ENCODE peak calls at places on chromosomes 1 and 21, in nine cellular contexts. J is IMR-90, A is PC-3, G is heart right ventricle, K is heart left ventricle, W is kidney, B is H1, P is HL-60, V is fibroblast of lung. R is an unnamed sample.

GRCh38 chr1:164466429-164466828 is 92.6 kb upstream of the PBX1 start:
- DNase-seq in V (peak; percentile 1), B (no peak), A (peak; percentile 39), G (no peak), W (no peak), J (no peak), P (no peak), K (no peak), R (peak; percentile 7)

GRCh38 chr1:228770779-228771223 is 35.5 kb downstream of the RHOU start:
- DNase-seq in A (no peak), K (no peak), B (no peak), W (no peak), G (no peak), V (no peak), J (no peak), P (no peak), R (no peak)

GRCh38 chr1:234670936-234671628 is 61.1 kb upstream of the IRF2BP2 start:
- DNase-seq in A (no peak), G (no peak), P (no peak), K (no peak), V (no peak), J (no peak), B (no peak), W (no peak), R (no peak)

GRCh38 chr1:56986397-56986796 is 20.6 kb upstream of the C8B start:
- DNase-seq in J (no peak), G (no peak), W (no peak), A (no peak), K (no peak), P (no peak), V (no peak), B (no peak), R (no peak)

GRCh38 chr1:176897350-176898236 is 266.9 kb downstream of the ASTN1 start:
- DNase-seq in J (peak; percentile 61), P (peak; percentile 31), G (peak; percentile 55), V (peak; percentile 68), W (peak; percentile 79), K (peak; percentile 40), A (peak; percentile 72), B (peak; percentile 94), R (peak; percentile 70)

GRCh38 chr1:11752359-11753208 is 9.4 kb upstream of the C1orf167 start:
- DNase-seq in J (no peak), A (no peak), G (no peak), K (no peak), P (no peak), B (no peak), V (no peak), W (no peak), R (no peak)

GRCh38 chr1:210448293-210448892 is 119.7 kb downstream of the HHAT start:
- DNase-seq in B (no peak), J (peak; percentile 69), G (no peak), W (no peak), K (no peak), V (peak; percentile 72), A (peak; percentile 73), P (peak; percentile 9), R (peak; percentile 47)

GRCh38 chr1:41898191-41898713 is 20.5 kb downstream of the HIVEP3 start:
- DNase-seq in G (no peak), K (peak; percentile 34), A (peak; percentile 54), V (peak; percentile 69), W (no peak), B (no peak), P (no peak), J (peak; percentile 62), R (no peak)

GRCh38 chr1:164380893-164381292 is 178.1 kb upstream of the PBX1 start:
- DNase-seq in K (no peak), J (no peak), P (no peak), W (no peak), V (peak; percentile 51), B (no peak), G (no peak), A (peak; percentile 57), R (no peak)

GRCh38 chr1:233975486-233975885 is 71.0 kb downstream of the SLC35F3 start:
- DNase-seq in P (no peak), W (no peak), J (no peak), V (no peak), A (no peak), G (no peak), K (no peak), B (no peak), R (no peak)

GRCh38 chr21:38945536-38946245 is 140.0 kb downstream of the ETS2 start:
- DNase-seq in K (no peak), J (peak; percentile 58), A (no peak), V (peak; percentile 59), B (peak; percentile 59), G (no peak), P (no peak), W (no peak), R (no peak)

GRCh38 chr1:225754940-225755635 is 22.5 kb upstream of the SRP9 start:
- DNase-seq in W (no peak), G (peak; percentile 56), V (peak; percentile 91), K (peak; percentile 48), A (peak; percentile 81), B (no peak), J (peak; percentile 92), P (peak; percentile 38), R (no peak)

GRCh38 chr1:119286587-119287181 is 81.9 kb upstream of the HAO2 start:
- DNase-seq in K (no peak), B (peak; percentile 66), P (peak; percentile 22), J (peak; percentile 4), A (peak; percentile 74), G (no peak), V (peak; percentile 28), W (no peak), R (peak; percentile 35)
- TF ChIP-seq CTCF in K (peak; percentile 19), B (peak; percentile 84), P (peak; percentile 28), J (peak; percentile 28), A (peak; percentile 86), G (peak; percentile 45), V (peak; percentile 39), W (peak; percentile 79), R (peak; percentile 19)

GRCh38 chr1:207316622-207317510 is 4.6 kb upstream of the CD55 start:
- DNase-seq in K (no peak), J (peak; percentile 10), W (no peak), V (no peak), A (peak; percentile 100), B (no peak), P (peak; percentile 95), G (no peak), R (peak; percentile 71)
- H3K27ac ChIP-seq in K (no peak overlapping the region), J (no peak overlapping the region), W (no peak overlapping the region), V (no peak overlapping the region), A (peak overlapping the region; percentile 87), B (no peak overlapping the region), P (peak overlapping the region; percentile 62), G (peak overlapping the region; percentile 99), R (no peak overlapping the region)

GRCh38 chr1:33338495-33339211 is 17.8 kb upstream of the A3GALT2 start:
- DNase-seq in G (no peak), K (peak; percentile 66), J (peak; percentile 87), W (peak; percentile 78), V (peak; percentile 96), P (peak; percentile 88), A (no peak), B (no peak), R (no peak)

GRCh38 chr1:33337994-33338494 is 17.1 kb upstream of the A3GALT2 start:
- DNase-seq in B (no peak), G (no peak), A (no peak), K (no peak), J (peak; percentile 66), V (peak; percentile 76), W (no peak), P (no peak), R (no peak)

GRCh38 chr1:33342041-33342723 is 21.3 kb upstream of the A3GALT2 start:
- DNase-seq in P (no peak), W (peak; percentile 85), A (peak; percentile 96), J (peak; percentile 99), G (peak; percentile 58), V (peak; percentile 99), K (peak; percentile 54), B (peak; percentile 48), R (peak; percentile 74)

GRCh38 chr1:33341190-33341589 is 20.3 kb upstream of the A3GALT2 start:
- DNase-seq in G (no peak), A (peak; percentile 33), K (no peak), P (no peak), V (no peak), W (no peak), B (no peak), J (no peak), R (no peak)

DNA sequence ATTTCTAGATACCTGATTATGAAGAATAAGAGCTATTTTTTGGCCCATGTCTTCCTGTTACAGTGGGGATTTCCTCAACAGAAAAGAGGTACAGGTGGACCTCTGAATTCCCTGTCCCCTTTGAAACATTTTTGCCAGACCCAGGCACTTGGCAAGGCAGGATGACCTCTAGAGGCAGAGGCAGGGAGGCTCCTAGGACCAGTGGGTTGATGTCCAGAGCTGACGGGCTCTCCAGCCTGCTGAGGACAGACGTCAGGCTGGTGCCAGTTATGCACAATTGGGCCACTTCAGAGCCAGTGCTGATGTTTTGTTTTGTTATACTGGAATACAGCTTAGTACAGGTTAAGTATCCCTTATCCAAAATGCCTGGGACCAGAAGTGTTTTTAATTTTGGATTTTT is 18.5 kb upstream of the A3GALT2 start:
- DNase-seq in G (no peak), B (no peak), W (no peak), K (no peak), V (no peak), A (no peak), J (no peak), P (no peak), R (no peak)
- TF ChIP-seq CTCF in G (peak; percentile 26), B (peak; percentile 20), W (no peak), K (peak; percentile 11), V (peak; percentile 30), A (no peak), J (no peak), P (no peak), R (no peak)

GRCh38 chr1:61088163-61088840 is 5.9 kb downstream of the NFIA start:
- DNase-seq in A (no peak), J (no peak), P (no peak), V (no peak), B (no peak), K (no peak), G (no peak), W (no peak), R (no peak)
- H3K27ac ChIP-seq in A (no peak overlapping the region), J (no peak overlapping the region), P (no peak overlapping the region), V (no peak overlapping the region), B (no peak overlapping the region), K (no peak overlapping the region), G (peak overlapping the region; percentile 95), W (no peak overlapping the region), R (peak overlapping the region; percentile 26)

DNA sequence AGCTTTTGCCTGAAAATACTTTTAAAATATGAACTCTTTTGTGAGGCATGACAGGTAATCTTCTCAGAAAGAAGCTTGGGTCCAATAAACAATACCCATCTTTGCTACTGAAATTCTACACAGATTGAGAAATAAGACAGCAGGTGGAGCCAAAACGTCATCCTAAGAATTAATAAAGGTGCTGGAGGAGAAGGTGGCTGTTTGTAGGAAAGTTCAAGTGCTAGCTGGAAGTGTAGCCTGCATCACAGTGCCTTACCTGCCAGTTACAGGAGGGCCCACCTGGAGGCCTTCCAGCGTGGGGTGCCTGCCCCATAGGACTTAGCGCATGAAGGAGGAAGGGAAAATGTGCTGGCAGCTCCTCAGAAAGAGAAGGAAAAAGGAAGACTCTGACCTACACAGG is 93.7 kb downstream of the TTC3 start:
- DNase-seq in P (no peak), A (peak; percentile 58), V (no peak), G (no peak), K (no peak), J (no peak), B (no peak), W (no peak), R (peak; percentile 7)
- TF ChIP-seq CTCF in P (no peak), A (peak; percentile 68), V (no peak), G (peak; percentile 42), K (peak; percentile 22), J (peak; percentile 11), B (peak; percentile 49), W (peak; percentile 24), R (peak; percentile 9)

R was measured in RWPE1.